ENCODE peak calls at places on chromosomes 12 and 14, in six cellular contexts. B is prostate gland; E is hepatic stellate cell; P is uterus; H is stimulated activated naive CD8-positive, alpha-beta T cell treated with anti-CD3 and anti-CD28 coated beads, Interleukin-15, amount 100 ng/mL, for 72 hours; C is NCI-H82. O is an unnamed sample.

GRCh38 chr12:110102255-110102654 is 21.9 kb upstream of the IFT81 start:
- DNase-seq in P (peak; percentile 36), E (peak; percentile 67), H (peak; percentile 51), C (peak; percentile 95), B (no peak), O (peak; percentile 26)

GRCh38 chr14:106276326-106277267 is 750.2 kb downstream of the TMEM121 start:
- DNase-seq in H (peak; percentile 16), B (no peak), C (no peak), P (no peak), E (no peak), O (no peak)

GRCh38 chr14:69424139-69424923 is 25.8 kb downstream of the SLC39A9 start:
- DNase-seq in H (no peak), P (no peak), B (no peak), E (peak; percentile 26), C (no peak), O (no peak)

GRCh38 chr14:78425332-78425731 is 255.2 kb downstream of the NRXN3 start:
- DNase-seq in H (no peak), B (no peak), E (no peak), C (peak; percentile 58), P (no peak), O (no peak)

GRCh38 chr14:91063119-91063518 is 2.7 kb upstream of the RPS6KA5 start:
- DNase-seq in H (peak; percentile 67), B (no peak), E (no peak), C (no peak), P (no peak), O (no peak)

GRCh38 chr12:29655861-29656260 is 127.9 kb downstream of the TMTC1 start:
- DNase-seq in B (no peak), C (no peak), H (no peak), E (no peak), P (no peak), O (no peak)

GRCh38 chr14:38387821-38388220 is 131.9 kb upstream of the CLEC14A start:
- DNase-seq in E (no peak), B (no peak), H (no peak), C (peak; percentile 76), P (no peak), O (no peak)

GRCh38 chr12:4809013-4809448 is 88.8 kb downstream of the GALNT8 start:
- DNase-seq in E (no peak), C (peak; percentile 76), B (no peak), P (no peak), H (no peak), O (no peak)

GRCh38 chr12:622420-622819 is 40.8 kb downstream of the NINJ2 start:
- DNase-seq in H (no peak), E (no peak), P (no peak), B (no peak), C (no peak), O (no peak)

GRCh38 chr14:89226789-89227489 is 190.1 kb downstream of the FOXN3 start:
- DNase-seq in B (no peak), P (no peak), E (no peak), C (no peak), H (no peak), O (no peak)

GRCh38 chr14:31582286-31582691 is 21.1 kb downstream of the NUBPL start:
- DNase-seq in P (peak; percentile 35), E (no peak), C (no peak), B (no peak), H (no peak), O (peak; percentile 23)

GRCh38 chr14:68495101-68495637 is 297.7 kb downstream of the ZFP36L1 start:
- DNase-seq in B (no peak), E (no peak), H (no peak), P (peak; percentile 52), C (no peak), O (peak; percentile 23)

GRCh38 chr12:79127268-79127895 is 262.8 kb downstream of the SYT1 start:
- DNase-seq in E (peak; percentile 24), C (no peak), P (no peak), H (no peak), B (no peak), O (no peak)

GRCh38 chr12:24012528-24012927 is 63.1 kb upstream of the SOX5 start:
- DNase-seq in P (no peak), C (peak; percentile 12), E (no peak), H (no peak), B (no peak), O (no peak)

GRCh38 chr12:9805883-9806282 is 21.4 kb upstream of the KLRF1 start:
- DNase-seq in P (no peak), H (no peak), C (no peak), B (no peak), E (no peak), O (no peak)

GRCh38 chr12:15532364-15532977 is 210.2 kb downstream of the PTPRO start:
- DNase-seq in H (peak; percentile 47), B (no peak), E (peak; percentile 43), P (no peak), C (peak; percentile 92), O (no peak)

GRCh38 chr14:23182372-23183014 is 967 bp downstream of the SLC7A8 start:
- DNase-seq in P (peak; percentile 71), B (peak; percentile 86), H (peak; percentile 32), E (no peak), C (peak; percentile 75), O (peak; percentile 68)

GRCh38 chr12:100652488-100652887 is 79.0 kb downstream of the GAS2L3 start:
- DNase-seq in P (no peak), E (no peak), C (no peak), H (no peak), B (no peak), O (no peak)

GRCh38 chr12:65902504-65902903 is 78.2 kb downstream of the HMGA2 start:
- DNase-seq in C (no peak), H (no peak), P (no peak), B (no peak), E (no peak), O (no peak)